ENCODE peak calls at places on chromosome 17, in ten cellular contexts. P is AG10803, A is endodermal cell, O is lung, Y is skeletal muscle cell, B is fibroblast of the aortic adventitia, H is neuronal stem cell, W is AG04450, G is colonic mucosa, N is A549. M is an unnamed sample.

GRCh38 chr17:62587554-62587953 is 39.9 kb upstream of the MRC2 start:
- DNase-seq in P (peak), A (no peak), O (peak), Y (no peak), B (no peak), H (no peak), W (no peak), G (no peak), N (no peak), M (no peak)

GRCh38 chr17:77827461-77827968 is 131.0 kb upstream of the TNRC6C start:
- DNase-seq in P (no peak), A (no peak), O (no peak), Y (no peak), B (no peak), H (no peak), W (no peak), G (no peak), N (no peak), M (no peak)

GRCh38 chr17:10060526-10060925 is 137.9 kb downstream of the GAS7 start:
- DNase-seq in P (no peak), A (no peak), O (no peak), Y (no peak), B (no peak), H (no peak), W (no peak), G (no peak), N (no peak), M (no peak)

GRCh38 chr17:10156579-10157488 is 41.6 kb downstream of the GAS7 start:
- DNase-seq in P (no peak), A (peak), O (peak), Y (no peak), B (no peak), H (no peak), W (no peak), G (peak), N (no peak), M (no peak)

GRCh38 chr17:34665150-34665802 is 85.9 kb downstream of the TMEM132E start:
- DNase-seq in P (no peak), A (peak), O (no peak), Y (no peak), B (no peak), H (no peak), W (no peak), G (no peak), N (no peak), M (no peak)

GRCh38 chr17:3892095-3892998 is 506 bp downstream of the CAMKK1 start:
- DNase-seq in P (peak), A (peak), O (peak), Y (no peak), B (peak), H (peak), W (no peak), G (peak), N (peak), M (peak)

GRCh38 chr17:21705021-21705601 is 12.8 kb downstream of the KCNJ18 start:
- DNase-seq in P (no peak), A (no peak), O (no peak), Y (no peak), B (no peak), H (no peak), W (no peak), G (no peak), N (no peak), M (no peak)

GRCh38 chr17:27241346-27241946 is 52.5 kb upstream of the WSB1 start:
- DNase-seq in P (peak), A (peak), O (peak), Y (no peak), B (peak), H (no peak), W (no peak), G (no peak), N (no peak), M (peak)

GRCh38 chr17:82938486-82939212 is 98.8 kb upstream of the ZNF750 start:
- DNase-seq in P (no peak), A (no peak), O (no peak), Y (no peak), B (no peak), H (no peak), W (no peak), G (no peak), N (no peak), M (no peak)

GRCh38 chr17:14459955-14460354 is 159.1 kb downstream of the HS3ST3B1 start:
- DNase-seq in P (no peak), A (no peak), O (no peak), Y (no peak), B (no peak), H (peak), W (no peak), G (no peak), N (no peak), M (no peak)

GRCh38 chr17:78397681-78398101 is 19.2 kb downstream of the PGS1 start:
- DNase-seq in P (peak), A (no peak), O (no peak), Y (no peak), B (peak), H (no peak), W (no peak), G (no peak), N (no peak), M (peak)

GRCh38 chr17:78896834-78897638 is 6.0 kb downstream of the CEP295NL start:
- DNase-seq in P (no peak), A (no peak), O (no peak), Y (no peak), B (no peak), H (no peak), W (no peak), G (no peak), N (no peak), M (no peak)

GRCh38 chr17:42333053-42333452 is 44.8 kb downstream of the STAT5A start:
- DNase-seq in P (no peak), A (no peak), O (no peak), Y (no peak), B (no peak), H (no peak), W (no peak), G (no peak), N (no peak), M (no peak)

GRCh38 chr17:78360371-78361226 is 722 bp upstream of the SOCS3 start:
- DNase-seq in P (peak), A (peak), O (peak), Y (no peak), B (peak), H (peak), W (peak), G (peak), N (peak), M (peak)

GRCh38 chr17:76074390-76075363 is at the start of gene GALR2:
- DNase-seq in P (no peak), A (peak), O (no peak), Y (no peak), B (no peak), H (no peak), W (no peak), G (no peak), N (peak), M (no peak)

GRCh38 chr17:27491713-27492190 is 35.5 kb downstream of the KSR1 start:
- DNase-seq in P (no peak), A (peak), O (no peak), Y (no peak), B (no peak), H (no peak), W (no peak), G (no peak), N (no peak), M (no peak)

DNA sequence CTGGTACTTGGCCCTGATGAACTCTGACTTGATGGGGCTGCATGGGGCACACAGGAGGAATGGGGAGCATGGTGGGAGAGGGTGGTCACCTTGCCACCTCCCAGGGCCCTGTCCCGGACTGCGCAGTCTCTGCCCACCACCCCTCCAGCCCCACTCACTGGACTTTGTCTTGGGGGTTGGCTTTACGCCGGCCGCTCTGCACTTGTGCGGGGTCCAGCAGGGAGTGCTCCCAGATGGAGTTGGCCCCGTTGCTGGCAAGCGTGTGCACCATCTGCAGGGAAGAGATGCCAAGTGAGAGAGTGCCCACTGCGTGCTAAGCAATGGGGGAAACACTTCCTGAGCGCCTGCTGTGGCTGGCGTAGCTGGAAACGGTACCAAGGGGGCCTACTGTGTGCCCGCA is 6.7 kb downstream of the GIT1 start:
- DNase-seq in P (no peak), A (peak), O (no peak), Y (no peak), B (no peak), H (no peak), W (no peak), G (no peak), N (no peak), M (no peak)
- H3K4me3 ChIP-seq in P (no peak), A (no peak), O (no peak), Y (no peak), B (no peak), H (no peak), W (no peak), G (no peak), N (no peak), M (no peak)

GRCh38 chr17:58336456-58337094 is 8.0 kb upstream of the TSPOAP1 start:
- DNase-seq in P (peak), A (peak), O (no peak), Y (no peak), B (peak), H (no peak), W (no peak), G (no peak), N (no peak), M (no peak)
- H3K4me3 ChIP-seq in P (no peak), A (no peak), O (no peak), Y (no peak), B (no peak), H (no peak), W (no peak), G (no peak), N (no peak), M (no peak)

GRCh38 chr17:49742256-49742655 is 21.7 kb downstream of the FAM117A start:
- DNase-seq in P (peak), A (no peak), O (no peak), Y (no peak), B (peak), H (no peak), W (no peak), G (no peak), N (no peak), M (no peak)

GRCh38 chr17:49741692-49742076 is 22.2 kb downstream of the FAM117A start:
- DNase-seq in P (no peak), A (no peak), O (no peak), Y (no peak), B (no peak), H (no peak), W (no peak), G (no peak), N (no peak), M (no peak)

GRCh38 chr17:49739662-49740271 is 24.2 kb downstream of the FAM117A start:
- DNase-seq in P (no peak), A (no peak), O (peak), Y (no peak), B (no peak), H (no peak), W (no peak), G (peak), N (no peak), M (no peak)

GRCh38 chr17:49738456-49739163 is 25.3 kb downstream of the FAM117A start:
- DNase-seq in P (no peak), A (no peak), O (no peak), Y (no peak), B (no peak), H (no peak), W (no peak), G (no peak), N (no peak), M (no peak)

DNA sequence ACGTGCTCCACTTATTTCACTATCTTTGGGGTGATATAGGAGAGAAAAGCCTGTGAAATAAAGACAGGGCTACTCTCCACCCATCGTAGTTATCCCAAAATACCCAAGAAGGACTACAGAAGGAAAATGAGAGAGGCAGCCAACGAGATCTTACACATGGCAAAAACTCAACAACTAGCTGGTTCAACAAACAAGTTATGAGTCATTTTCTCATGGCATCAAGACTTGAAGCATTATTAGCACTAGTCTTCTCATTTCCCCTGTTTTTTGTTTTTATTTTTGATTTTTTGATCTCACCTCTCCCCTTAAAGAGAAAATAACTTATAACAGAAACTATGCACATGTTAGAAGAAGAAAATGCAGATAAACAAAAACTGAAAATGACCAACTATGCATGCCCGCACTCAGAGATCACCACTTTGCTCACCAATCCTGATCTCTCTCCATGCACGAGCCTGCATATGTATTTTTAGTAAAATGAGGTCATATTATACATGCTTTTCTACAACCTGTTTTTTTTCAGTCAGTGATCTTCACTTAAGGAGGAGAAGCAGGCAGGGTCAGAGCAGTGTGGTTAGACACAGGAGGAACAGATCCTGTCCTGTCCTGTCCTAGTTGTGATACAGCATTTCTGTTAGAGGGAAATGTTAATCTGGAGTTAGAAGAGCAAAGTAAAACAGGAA is 22.8 kb downstream of the FAM117A start:
- DNase-seq in P (peak), A (no peak), O (no peak), Y (no peak), B (peak), H (no peak), W (no peak), G (no peak), N (no peak), M (no peak)
- H3K4me3 ChIP-seq in P (no peak), A (no peak), O (no peak), Y (no peak), B (no peak), H (no peak), W (no peak), G (no peak), N (no peak), M (no peak)

GRCh38 chr17:65027305-65027704 is 29.2 kb downstream of the GNA13 start:
- DNase-seq in P (peak), A (peak), O (no peak), Y (peak), B (peak), H (no peak), W (no peak), G (no peak), N (peak), M (peak)

GRCh38 chr17:65030618-65031017 is 25.9 kb downstream of the GNA13 start:
- DNase-seq in P (no peak), A (no peak), O (no peak), Y (no peak), B (no peak), H (no peak), W (no peak), G (no peak), N (no peak), M (no peak)

GRCh38 chr17:65028537-65028843 is 28.1 kb downstream of the GNA13 start:
- DNase-seq in P (no peak), A (no peak), O (no peak), Y (no peak), B (no peak), H (no peak), W (no peak), G (no peak), N (no peak), M (no peak)

GRCh38 chr17:65025288-65025687 is 31.3 kb downstream of the GNA13 start:
- DNase-seq in P (no peak), A (no peak), O (no peak), Y (no peak), B (no peak), H (no peak), W (no peak), G (no peak), N (no peak), M (no peak)

DNA sequence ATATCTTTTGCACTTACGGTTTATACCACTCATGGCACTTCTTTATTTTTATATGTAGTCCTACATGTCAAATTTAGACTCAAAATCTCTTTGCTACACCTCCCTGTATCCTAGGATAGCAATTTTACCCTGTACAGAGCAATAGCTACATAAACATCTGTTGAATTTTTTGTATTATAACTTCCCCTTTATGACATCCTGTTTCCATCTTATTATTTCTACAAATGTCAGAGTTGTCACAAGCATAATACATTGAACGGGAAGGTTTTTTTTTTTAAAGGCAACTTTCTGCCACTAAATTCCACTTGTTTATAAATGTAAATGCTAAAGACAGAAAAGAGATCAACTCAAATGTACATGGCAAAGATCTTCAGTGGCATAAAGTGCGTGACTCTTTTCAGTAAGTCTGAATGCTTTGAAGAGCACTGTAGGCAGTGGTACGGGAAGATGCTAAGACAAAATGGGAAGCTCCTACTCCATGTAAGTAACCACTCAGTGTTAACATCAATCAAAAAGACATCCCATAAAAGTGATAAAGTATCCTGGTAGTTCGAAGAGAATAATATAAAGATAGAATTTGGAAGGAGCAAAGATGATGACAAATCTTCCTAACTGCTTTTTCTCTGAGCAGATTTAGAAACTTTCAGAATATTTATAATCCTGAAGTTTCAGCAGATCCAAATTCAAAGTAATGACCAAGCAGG is 26.8 kb downstream of the GNA13 start:
- DNase-seq in P (no peak), A (no peak), O (no peak), Y (no peak), B (no peak), H (no peak), W (no peak), G (no peak), N (no peak), M (no peak)
- H3K4me3 ChIP-seq in P (no peak), A (no peak), O (no peak), Y (no peak), B (no peak), H (no peak), W (no peak), G (no peak), N (no peak), M (no peak)

GRCh38 chr17:8965394-8966168 is at the start of gene PIK3R5:
- DNase-seq in P (no peak), A (peak), O (peak), Y (no peak), B (no peak), H (peak), W (no peak), G (peak), N (no peak), M (no peak)
- H3K4me3 ChIP-seq in P (no peak), A (peak), O (peak), Y (no peak), B (no peak), H (peak), W (no peak), G (peak), N (no peak), M (no peak)

DNA sequence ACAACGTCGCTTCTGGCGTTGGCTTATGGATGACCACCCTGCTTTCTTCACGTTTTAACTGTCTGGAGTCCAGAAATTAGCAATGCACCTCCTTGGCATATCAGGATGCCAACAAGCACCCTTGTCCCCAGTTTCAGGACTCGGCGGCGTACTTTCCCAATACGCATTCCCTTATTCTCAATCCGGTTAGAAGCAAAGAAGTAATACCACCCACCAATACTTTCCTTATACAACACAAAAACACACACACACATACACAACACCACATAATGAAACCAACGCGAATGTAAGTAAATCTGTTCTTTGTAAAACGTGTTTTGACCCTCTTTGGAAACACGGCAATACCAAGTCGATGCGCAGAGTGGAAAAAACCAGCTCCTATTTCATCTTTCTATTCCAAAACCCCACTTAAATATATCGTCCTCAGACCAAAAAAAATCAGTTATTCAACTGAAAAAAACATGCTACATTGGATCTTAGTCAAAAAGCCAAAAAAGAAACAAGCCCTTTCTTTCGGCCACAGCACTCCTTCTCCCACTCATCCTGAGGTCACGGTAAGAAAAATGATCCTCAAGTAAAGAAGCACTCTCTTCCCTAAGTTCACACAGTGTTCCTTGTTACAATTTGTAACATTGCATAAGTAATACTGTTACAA is 31.1 kb upstream of the ARL4D start:
- DNase-seq in P (peak), A (peak), O (no peak), Y (peak), B (peak), H (peak), W (peak), G (no peak), N (peak), M (peak)
- H3K4me3 ChIP-seq in P (peak), A (peak), O (no peak), Y (peak), B (peak), H (no peak), W (peak), G (peak), N (peak), M (peak)

GRCh38 chr17:45246338-45246737 is 15.6 kb downstream of the SPATA32 start:
- DNase-seq in P (no peak), A (no peak), O (no peak), Y (no peak), B (no peak), H (no peak), W (no peak), G (no peak), N (no peak), M (no peak)
- H3K4me3 ChIP-seq in P (no peak), A (peak), O (no peak), Y (no peak), B (no peak), H (peak), W (peak), G (no peak), N (peak), M (peak)

GRCh38 chr17:32563583-32563982 is 76.8 kb downstream of the CDK5R1 start:
- DNase-seq in P (no peak), A (no peak), O (no peak), Y (no peak), B (no peak), H (no peak), W (no peak), G (no peak), N (no peak), M (no peak)

GRCh38 chr17:32555611-32556310 is 69.0 kb downstream of the CDK5R1 start:
- DNase-seq in P (no peak), A (no peak), O (no peak), Y (no peak), B (no peak), H (no peak), W (no peak), G (no peak), N (no peak), M (no peak)

GRCh38 chr17:32553168-32553567 is 66.4 kb downstream of the CDK5R1 start:
- DNase-seq in P (no peak), A (no peak), O (no peak), Y (no peak), B (no peak), H (no peak), W (no peak), G (peak), N (no peak), M (no peak)

GRCh38 chr17:32558997-32559650 is 72.3 kb downstream of the CDK5R1 start:
- DNase-seq in P (no peak), A (peak), O (no peak), Y (no peak), B (no peak), H (no peak), W (no peak), G (no peak), N (no peak), M (no peak)

DNA sequence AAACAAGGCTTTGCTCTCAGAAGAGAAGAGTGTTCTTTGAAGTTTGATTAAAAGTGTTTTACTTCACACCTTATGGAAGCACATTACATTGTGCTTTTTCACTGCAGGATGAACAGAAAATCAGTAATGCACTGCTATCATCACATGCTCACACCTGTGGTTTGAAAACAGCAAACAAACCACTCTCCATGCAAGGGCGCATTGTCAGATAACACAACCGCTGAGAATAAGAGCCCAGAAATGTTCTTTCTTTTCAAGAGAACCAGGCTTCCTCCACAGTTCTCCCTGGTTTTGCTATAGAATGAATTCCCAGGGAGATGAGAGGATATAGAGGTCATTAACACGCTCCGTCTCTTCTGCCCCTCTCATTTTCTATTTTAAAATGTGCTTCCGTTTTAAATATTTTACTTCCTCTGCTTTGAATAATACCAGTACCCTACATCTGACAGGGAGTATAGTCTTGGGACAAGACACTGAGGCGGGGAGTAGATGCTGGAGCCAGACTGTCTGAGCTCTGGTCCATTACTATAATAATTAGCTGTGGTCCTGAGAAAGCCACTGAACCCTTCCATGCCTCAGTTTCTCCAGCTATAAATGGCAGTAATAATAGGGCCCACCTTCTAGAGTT is 71.6 kb downstream of the CDK5R1 start:
- DNase-seq in P (no peak), A (peak), O (no peak), Y (no peak), B (no peak), H (no peak), W (no peak), G (no peak), N (no peak), M (no peak)
- H3K4me3 ChIP-seq in P (no peak), A (no peak), O (no peak), Y (no peak), B (no peak), H (no peak), W (no peak), G (no peak), N (no peak), M (no peak)

M was measured in astrocyte of the spinal cord.